ENCODE peak calls at places on chromosomes 13 and 19, in seven cellular contexts. V is frontal cortex; G is NCI-H2171; L is CD8-positive, alpha-beta memory T cell; C is prostate gland; K is activated CD4-positive, alpha-beta memory T cell treated with anti-CD3 and anti-CD28 coated beads, Interleukin-2, amount 10 ng/mL, durations not matched to agents 7 days and 5 days; X is left ventricle myocardium inferior. D is an unnamed sample.

GRCh38 chr19:37981785-37982475 is 74.9 kb downstream of the SIPA1L3 start:
- DNase-seq in V (no peak), G (no peak), L (no peak), C (peak; percentile 77), K (no peak), X (no peak), D (no peak)

GRCh38 chr13:35992964-35993363 is 138.2 kb downstream of the DCLK1 start:
- DNase-seq in V (no peak), G (no peak), L (no peak), C (no peak), K (no peak), X (no peak), D (no peak)

GRCh38 chr13:111384441-111385181 is 64.2 kb downstream of the TEX29 start:
- DNase-seq in V (no peak), G (no peak), L (no peak), C (no peak), K (no peak), X (no peak), D (peak; percentile 49)

GRCh38 chr19:4077800-4078683 is 11.3 kb upstream of the ZBTB7A start:
- DNase-seq in V (no peak), G (no peak), L (no peak), C (no peak), K (peak; percentile 66), X (peak; percentile 87), D (no peak)

GRCh38 chr13:49627831-49628652 is at the start of gene ARL11:
- DNase-seq in V (no peak), G (no peak), L (peak; percentile 8), C (no peak), K (peak; percentile 57), X (peak; percentile 64), D (peak; percentile 26)

GRCh38 chr13:41456768-41457588 is at the start of gene RGCC:
- DNase-seq in V (peak; percentile 86), G (no peak), L (peak; percentile 89), C (peak; percentile 74), K (peak; percentile 84), X (peak; percentile 81), D (peak; percentile 97)

GRCh38 chr13:110258876-110259631 is 47.9 kb downstream of the COL4A1 start:
- DNase-seq in V (no peak), G (no peak), L (no peak), C (no peak), K (no peak), X (no peak), D (no peak)

GRCh38 chr19:48836089-48837017 is at the start of gene HSD17B14:
- DNase-seq in V (no peak), G (no peak), L (no peak), C (no peak), K (no peak), X (no peak), D (no peak)

GRCh38 chr19:48669903-48670668 is 2.7 kb downstream of the NTN5 start:
- DNase-seq in V (no peak), G (no peak), L (no peak), C (no peak), K (no peak), X (no peak), D (no peak)

GRCh38 chr13:33761744-33762143 is 56.2 kb upstream of the RFC3 start:
- DNase-seq in V (no peak), G (no peak), L (no peak), C (peak; percentile 17), K (no peak), X (no peak), D (no peak)

GRCh38 chr19:45621976-45622503 is 17.2 kb downstream of the EML2 start:
- DNase-seq in V (peak; percentile 3), G (no peak), L (no peak), C (no peak), K (no peak), X (no peak), D (no peak)

GRCh38 chr19:18730885-18731513 is 47.5 kb downstream of the CRTC1 start:
- DNase-seq in V (no peak), G (no peak), L (no peak), C (no peak), K (no peak), X (no peak), D (no peak)

GRCh38 chr13:80214050-80214449 is 126.9 kb downstream of the SPRY2 start:
- DNase-seq in V (no peak), G (no peak), L (no peak), C (no peak), K (no peak), X (no peak), D (no peak)

GRCh38 chr13:44566601-44567000 is 9.5 kb downstream of the TSC22D1 start:
- DNase-seq in V (no peak), G (no peak), L (no peak), C (no peak), K (no peak), X (no peak), D (no peak)

GRCh38 chr13:24178847-24179845 is 18.6 kb downstream of the SPATA13 start:
- DNase-seq in V (no peak), G (no peak), L (no peak), C (no peak), K (no peak), X (no peak), D (no peak)

GRCh38 chr13:30618186-30618937 is 642 bp downstream of the USPL1 start:
- DNase-seq in V (no peak), G (peak; percentile 0), L (no peak), C (peak; percentile 27), K (no peak), X (no peak), D (peak; percentile 9)

GRCh38 chr13:66462187-66462586 is 767.9 kb downstream of the PCDH9 start:
- DNase-seq in V (no peak), G (no peak), L (no peak), C (no peak), K (no peak), X (no peak), D (no peak)

GRCh38 chr13:109945206-109945960 is 159.0 kb upstream of the IRS2 start:
- DNase-seq in V (no peak), G (no peak), L (no peak), C (no peak), K (no peak), X (no peak), D (no peak)

GRCh38 chr13:53782400-53783030 is 753.9 kb downstream of the OLFM4 start:
- DNase-seq in V (peak; percentile 27), G (peak; percentile 74), L (no peak), C (peak; percentile 46), K (no peak), X (no peak), D (no peak)

GRCh38 chr19:2485428-2485827 is 9.5 kb downstream of the GADD45B start:
- DNase-seq in V (no peak), G (no peak), L (no peak), C (no peak), K (no peak), X (no peak), D (no peak)

GRCh38 chr13:31038834-31039552 is 106.5 kb downstream of the TEX26 start:
- DNase-seq in V (no peak), G (no peak), L (no peak), C (no peak), K (peak; percentile 52), X (no peak), D (no peak)

GRCh38 chr19:15213715-15214381 is 13.1 kb upstream of the NOTCH3 start:
- DNase-seq in V (no peak), G (no peak), L (no peak), C (no peak), K (no peak), X (peak; percentile 84), D (no peak)

GRCh38 chr13:111153977-111154332 is 38.8 kb downstream of the ARHGEF7 start:
- DNase-seq in V (peak; percentile 42), G (peak; percentile 24), L (no peak), C (peak; percentile 23), K (no peak), X (peak; percentile 49), D (peak; percentile 63)

GRCh38 chr19:3333020-3333583 is 33.3 kb upstream of the NFIC start:
- DNase-seq in V (no peak), G (no peak), L (no peak), C (no peak), K (no peak), X (no peak), D (no peak)

GRCh38 chr13:23399254-23399796 is 34.2 kb downstream of the SACS start:
- DNase-seq in V (no peak), G (no peak), L (no peak), C (no peak), K (no peak), X (no peak), D (no peak)

GRCh38 chr19:10192922-10193321 is 1.8 kb downstream of the DNMT1 start:
- DNase-seq in V (no peak), G (no peak), L (no peak), C (no peak), K (no peak), X (no peak), D (no peak)

D was measured in CD8-positive, alpha-beta T cell.